ENCODE peak calls at places on chromosome 20, in seven cellular contexts. V is NCI-H460, D is HTR-8/SVneo, L is NCI-H1417, M is CMK, R is neuronal stem cell, U is amniotic stem cell. K is an unnamed sample.

GRCh38 chr20:37948956-37949355 is 46.0 kb downstream of the VSTM2L start:
- DNase-seq in L (no peak), M (no peak), D (no peak), R (no peak), V (no peak), U (no peak), K (no peak)

GRCh38 chr20:37868998-37869861 is 33.7 kb upstream of the VSTM2L start:
- DNase-seq in L (no peak), V (no peak), U (no peak), D (no peak), M (no peak), R (no peak), K (no peak)

GRCh38 chr20:58117944-58118343 is 110.5 kb downstream of the ANKRD60 start:
- DNase-seq in M (no peak), V (no peak), D (no peak), R (no peak), U (no peak), L (no peak), K (no peak)

GRCh38 chr20:6636209-6637159 is 131.0 kb upstream of the BMP2 start:
- DNase-seq in L (peak), V (peak), R (peak), M (no peak), D (no peak), U (peak), K (peak)

GRCh38 chr20:4885877-4886276 is 115.4 kb downstream of the SLC23A2 start:
- DNase-seq in D (no peak), R (no peak), L (no peak), M (no peak), V (no peak), U (no peak), K (no peak)

GRCh38 chr20:58891686-58892125 is 39.2 kb downstream of the GNAS start:
- DNase-seq in L (peak), D (peak), R (peak), M (no peak), U (no peak), V (no peak), K (peak)

GRCh38 chr20:25508083-25508770 is 77.1 kb downstream of the NINL start:
- DNase-seq in R (no peak), L (no peak), D (peak), V (peak), M (no peak), U (peak), K (no peak)

GRCh38 chr20:19129976-19130612 is 82.3 kb upstream of the SLC24A3 start:
- DNase-seq in U (no peak), D (no peak), L (peak), R (no peak), M (no peak), V (no peak), K (peak)

GRCh38 chr20:9093203-9093962 is 24.5 kb downstream of the PLCB4 start:
- DNase-seq in R (no peak), M (no peak), V (no peak), D (no peak), U (no peak), L (no peak), K (no peak)

GRCh38 chr20:61571221-61571620 is 319.2 kb downstream of the CDH4 start:
- DNase-seq in R (no peak), V (no peak), L (no peak), D (no peak), M (no peak), U (no peak), K (no peak)

GRCh38 chr20:1826046-1826445 is 69.2 kb upstream of the SIRPA start:
- DNase-seq in M (no peak), R (no peak), D (no peak), U (no peak), V (no peak), L (no peak), K (no peak)

GRCh38 chr20:45945678-45946148 is 11.2 kb downstream of the PCIF1 start:
- DNase-seq in V (no peak), D (no peak), R (no peak), M (no peak), U (no peak), L (no peak), K (no peak)

GRCh38 chr20:4835244-4836177 is 113.8 kb downstream of the PRND start:
- DNase-seq in R (no peak), D (no peak), M (no peak), U (no peak), V (no peak), L (no peak), K (no peak)

GRCh38 chr20:50595433-50595895 is 85.3 kb downstream of the PTPN1 start:
- DNase-seq in R (no peak), L (no peak), M (no peak), V (no peak), U (no peak), D (no peak), K (no peak)

GRCh38 chr20:57613481-57613921 is 6.7 kb downstream of the ZBP1 start:
- DNase-seq in M (no peak), U (no peak), L (no peak), V (no peak), D (no peak), R (no peak), K (no peak)

GRCh38 chr20:9903048-9903651 is 64.3 kb upstream of the PAK5 start:
- DNase-seq in L (no peak), M (no peak), D (no peak), R (peak), V (no peak), U (no peak), K (peak)

GRCh38 chr20:63588641-63589041 is 14.6 kb upstream of the HELZ2 start:
- DNase-seq in M (no peak), V (no peak), R (no peak), U (no peak), L (no peak), D (no peak), K (no peak)

GRCh38 chr20:45206746-45207145 is at the start of gene SEMG1:
- DNase-seq in M (peak), L (no peak), U (no peak), D (no peak), R (no peak), V (no peak), K (no peak)

GRCh38 chr20:63738687-63739128 is 868 bp upstream of the SLC2A4RG start:
- DNase-seq in U (no peak), R (peak), D (no peak), L (no peak), M (no peak), V (no peak), K (peak)

GRCh38 chr20:46709459-46710148 is at the start of gene SLC2A10:
- DNase-seq in D (peak), M (peak), L (no peak), V (no peak), R (peak), U (no peak), K (no peak)

GRCh38 chr20:5835234-5835845 is 85.1 kb downstream of the SHLD1 start:
- DNase-seq in V (no peak), L (no peak), M (no peak), U (no peak), R (no peak), D (peak), K (no peak)

GRCh38 chr20:51735728-51736600 is 32.2 kb downstream of the ATP9A start:
- DNase-seq in R (no peak), D (no peak), L (no peak), V (no peak), U (no peak), M (no peak), K (no peak)

K was measured in RPMI8226.